ENCODE peak calls at places on chromosomes 6 and 20, in six cellular contexts. One of them, this sample, is unnamed.

GRCh38 chr20:61399433-61399832 is 147.4 kb downstream of the CDH4 start:
- DNase-seq in Kasumi-1: no peak
- DNase-seq in HTR-8/SVneo: no peak
- DNase-seq in dorsolateral prefrontal cortex: no peak
- DNase-seq in dermis microvascular lymphatic vessel endothelial cell: no peak
- DNase-seq in brain microvascular endothelial cell: no peak
- DNase-seq in this sample: no peak

GRCh38 chr6:40877362-40877761 is 161.7 kb downstream of the UNC5CL start:
- DNase-seq in Kasumi-1: no peak
- DNase-seq in HTR-8/SVneo: no peak
- DNase-seq in dorsolateral prefrontal cortex: no peak
- DNase-seq in dermis microvascular lymphatic vessel endothelial cell: no peak
- DNase-seq in brain microvascular endothelial cell: no peak
- DNase-seq in this sample: peak; percentile 55

GRCh38 chr6:136775081-136775480 is 17.2 kb downstream of the MAP3K5 start:
- DNase-seq in Kasumi-1: no peak
- DNase-seq in HTR-8/SVneo: no peak
- DNase-seq in dorsolateral prefrontal cortex: no peak
- DNase-seq in dermis microvascular lymphatic vessel endothelial cell: no peak
- DNase-seq in brain microvascular endothelial cell: no peak
- DNase-seq in this sample: no peak

GRCh38 chr6:165726915-165727314 is 63.9 kb upstream of the PDE10A start:
- DNase-seq in Kasumi-1: no peak
- DNase-seq in HTR-8/SVneo: no peak
- DNase-seq in dorsolateral prefrontal cortex: no peak
- DNase-seq in dermis microvascular lymphatic vessel endothelial cell: no peak
- DNase-seq in brain microvascular endothelial cell: peak; percentile 52
- DNase-seq in this sample: no peak

GRCh38 chr6:166930354-166930891 is 25.9 kb downstream of the RNASET2 start:
- DNase-seq in Kasumi-1: no peak
- DNase-seq in HTR-8/SVneo: no peak
- DNase-seq in dorsolateral prefrontal cortex: no peak
- DNase-seq in dermis microvascular lymphatic vessel endothelial cell: no peak
- DNase-seq in brain microvascular endothelial cell: no peak
- DNase-seq in this sample: no peak

GRCh38 chr6:170516783-170517616 is 36.1 kb downstream of the PSMB1 start:
- DNase-seq in Kasumi-1: peak; percentile 86
- DNase-seq in HTR-8/SVneo: peak; percentile 31
- DNase-seq in dorsolateral prefrontal cortex: no peak
- DNase-seq in dermis microvascular lymphatic vessel endothelial cell: peak; percentile 55
- DNase-seq in brain microvascular endothelial cell: peak; percentile 71
- DNase-seq in this sample: peak; percentile 26

GRCh38 chr6:152598421-152598820 is 38.7 kb downstream of the SYNE1 start:
- DNase-seq in Kasumi-1: no peak
- DNase-seq in HTR-8/SVneo: no peak
- DNase-seq in dorsolateral prefrontal cortex: no peak
- DNase-seq in dermis microvascular lymphatic vessel endothelial cell: no peak
- DNase-seq in brain microvascular endothelial cell: no peak
- DNase-seq in this sample: no peak

GRCh38 chr6:23176471-23176870 is 607.1 kb downstream of the HDGFL1 start:
- DNase-seq in Kasumi-1: no peak
- DNase-seq in HTR-8/SVneo: no peak
- DNase-seq in dorsolateral prefrontal cortex: no peak
- DNase-seq in dermis microvascular lymphatic vessel endothelial cell: peak; percentile 58
- DNase-seq in brain microvascular endothelial cell: no peak
- DNase-seq in this sample: no peak

GRCh38 chr6:17149581-17149980 is 47.7 kb downstream of the STMND1 start:
- DNase-seq in Kasumi-1: no peak
- DNase-seq in HTR-8/SVneo: no peak
- DNase-seq in dorsolateral prefrontal cortex: no peak
- DNase-seq in dermis microvascular lymphatic vessel endothelial cell: no peak
- DNase-seq in brain microvascular endothelial cell: no peak
- DNase-seq in this sample: no peak

GRCh38 chr6:159254186-159254585 is 85.0 kb downstream of the FNDC1 start:
- DNase-seq in Kasumi-1: no peak
- DNase-seq in HTR-8/SVneo: no peak
- DNase-seq in dorsolateral prefrontal cortex: no peak
- DNase-seq in dermis microvascular lymphatic vessel endothelial cell: no peak
- DNase-seq in brain microvascular endothelial cell: no peak
- DNase-seq in this sample: no peak

GRCh38 chr20:51164732-51165530 is 142.0 kb upstream of the KCNG1 start:
- DNase-seq in Kasumi-1: no peak
- DNase-seq in HTR-8/SVneo: no peak
- DNase-seq in dorsolateral prefrontal cortex: no peak
- DNase-seq in dermis microvascular lymphatic vessel endothelial cell: no peak
- DNase-seq in brain microvascular endothelial cell: no peak
- DNase-seq in this sample: no peak

GRCh38 chr6:123953920-123954319 is 150.3 kb downstream of the NKAIN2 start:
- DNase-seq in Kasumi-1: no peak
- DNase-seq in HTR-8/SVneo: no peak
- DNase-seq in dorsolateral prefrontal cortex: no peak
- DNase-seq in dermis microvascular lymphatic vessel endothelial cell: no peak
- DNase-seq in brain microvascular endothelial cell: no peak
- DNase-seq in this sample: peak; percentile 3

GRCh38 chr6:135901776-135902524 is 50.4 kb downstream of the PDE7B start:
- DNase-seq in Kasumi-1: no peak
- DNase-seq in HTR-8/SVneo: no peak
- DNase-seq in dorsolateral prefrontal cortex: peak; percentile 52
- DNase-seq in dermis microvascular lymphatic vessel endothelial cell: no peak
- DNase-seq in brain microvascular endothelial cell: peak; percentile 79
- DNase-seq in this sample: no peak

GRCh38 chr6:5672581-5673011 is 334.1 kb downstream of the NRN1 start:
- DNase-seq in Kasumi-1: no peak
- DNase-seq in HTR-8/SVneo: peak; percentile 67
- DNase-seq in dorsolateral prefrontal cortex: peak; percentile 44
- DNase-seq in dermis microvascular lymphatic vessel endothelial cell: no peak
- DNase-seq in brain microvascular endothelial cell: peak; percentile 92
- DNase-seq in this sample: peak; percentile 81

GRCh38 chr20:9831032-9831431 is 7.8 kb downstream of the PAK5 start:
- DNase-seq in Kasumi-1: no peak
- DNase-seq in HTR-8/SVneo: no peak
- DNase-seq in dorsolateral prefrontal cortex: no peak
- DNase-seq in dermis microvascular lymphatic vessel endothelial cell: no peak
- DNase-seq in brain microvascular endothelial cell: no peak
- DNase-seq in this sample: no peak

GRCh38 chr20:49037962-49038387 is 8.1 kb upstream of the CSE1L start:
- DNase-seq in Kasumi-1: peak; percentile 68
- DNase-seq in HTR-8/SVneo: no peak
- DNase-seq in dorsolateral prefrontal cortex: no peak
- DNase-seq in dermis microvascular lymphatic vessel endothelial cell: no peak
- DNase-seq in brain microvascular endothelial cell: peak; percentile 6
- DNase-seq in this sample: no peak

This sample was measured in RWPE1.